ENCODE peak calls at places on chromosome 15, in four cellular contexts. H is cardiac fibroblast, W is brain microvascular endothelial cell, L is GM12865. T is an unnamed sample.

GRCh38 chr15:63434567-63435219 is 53.0 kb upstream of the CA12 start:
- DNase-seq in H (no peak), W (no peak), L (no peak), T (no peak)

GRCh38 chr15:77180757-77181156 is 109.8 kb upstream of the TSPAN3 start:
- DNase-seq in H (peak; percentile 73), W (no peak), L (no peak), T (peak; percentile 20)

GRCh38 chr15:68637755-68638405 is 59.1 kb downstream of the CORO2B start:
- DNase-seq in H (peak; percentile 90), W (no peak), L (no peak), T (no peak)

GRCh38 chr15:29978411-29979382 is 104.1 kb upstream of the GOLGA8J start:
- DNase-seq in H (peak; percentile 28), W (no peak), L (no peak), T (no peak)

GRCh38 chr15:50653156-50653743 is 33.3 kb downstream of the TRPM7 start:
- DNase-seq in H (no peak), W (no peak), L (no peak), T (no peak)

GRCh38 chr15:67281714-67282113 is 27.1 kb downstream of the IQCH start:
- DNase-seq in H (no peak), W (no peak), L (no peak), T (no peak)

GRCh38 chr15:70049115-70049514 is 48.6 kb downstream of the TLE3 start:
- DNase-seq in H (no peak), W (no peak), L (no peak), T (no peak)

GRCh38 chr15:41906608-41907007 is 12.8 kb upstream of the SPTBN5 start:
- DNase-seq in H (no peak), W (no peak), L (no peak), T (no peak)

GRCh38 chr15:96285715-96286367 is 44.7 kb upstream of the NR2F2 start:
- DNase-seq in H (no peak), W (no peak), L (no peak), T (no peak)

GRCh38 chr15:73897441-73898261 is 24.3 kb downstream of the TBC1D21 start:
- DNase-seq in H (peak; percentile 79), W (peak; percentile 84), L (peak; percentile 67), T (peak; percentile 72)

GRCh38 chr15:35306361-35306981 is 221.4 kb upstream of the NANOGP8 start:
- DNase-seq in H (peak; percentile 57), W (peak; percentile 47), L (peak; percentile 12), T (no peak)

GRCh38 chr15:81268881-81269601 is 54.9 kb downstream of the STARD5 start:
- DNase-seq in H (no peak), W (no peak), L (no peak), T (no peak)

GRCh38 chr15:66287461-66288055 is 5.8 kb upstream of the DIS3L start:
- DNase-seq in H (peak; percentile 48), W (no peak), L (peak; percentile 31), T (no peak)

GRCh38 chr15:81497226-81497625 is 123.2 kb upstream of the TMC3 start:
- DNase-seq in H (no peak), W (no peak), L (no peak), T (no peak)

GRCh38 chr15:83155937-83156336 is 48.5 kb downstream of the TM6SF1 start:
- DNase-seq in H (no peak), W (no peak), L (no peak), T (no peak)

GRCh38 chr15:99450896-99451358 is 114.9 kb upstream of the MEF2A start:
- DNase-seq in H (peak; percentile 88), W (peak; percentile 37), L (peak; percentile 61), T (no peak)

GRCh38 chr15:41773729-41774061 is 589 bp upstream of the MAPKBP1 start:
- DNase-seq in H (no peak), W (no peak), L (peak; percentile 8), T (no peak)

GRCh38 chr15:29208352-29208751 is 61.3 kb downstream of the NSMCE3 start:
- DNase-seq in H (no peak), W (peak; percentile 10), L (peak; percentile 35), T (no peak)

GRCh38 chr15:31228980-31229826 is 97.4 kb upstream of the KLF13 start:
- DNase-seq in H (no peak), W (no peak), L (peak; percentile 95), T (no peak)

GRCh38 chr15:71564217-71564616 is 246.1 kb upstream of the NR2E3 start:
- DNase-seq in H (no peak), W (no peak), L (no peak), T (no peak)

GRCh38 chr15:45414215-45414885 is 36.0 kb upstream of the GATM start:
- DNase-seq in H (no peak), W (no peak), L (no peak), T (no peak)

GRCh38 chr15:76994001-76994400 is 925 bp upstream of the PSTPIP1 start:
- DNase-seq in H (no peak), W (no peak), L (no peak), T (no peak)

GRCh38 chr15:42581272-42581730 is 5.9 kb downstream of the STARD9 start:
- DNase-seq in H (peak; percentile 75), W (peak; percentile 63), L (peak; percentile 84), T (no peak)

GRCh38 chr15:77688270-77689058 is 55.8 kb upstream of the LINGO1 start:
- DNase-seq in H (no peak), W (no peak), L (no peak), T (no peak)

GRCh38 chr15:82664021-82664420 is 16.9 kb upstream of the CPEB1 start:
- DNase-seq in H (no peak), W (no peak), L (no peak), T (no peak)

GRCh38 chr15:89361451-89362202 is 27.0 kb upstream of the POLG start:
- DNase-seq in H (peak; percentile 70), W (peak; percentile 33), L (peak; percentile 43), T (peak; percentile 5)

GRCh38 chr15:72271895-72272212 is 500 bp downstream of the PARP6 start:
- DNase-seq in H (peak; percentile 23), W (peak; percentile 2), L (peak; percentile 19), T (no peak)

GRCh38 chr15:76467136-76467535 is 130.6 kb downstream of the ISL2 start:
- DNase-seq in H (no peak), W (no peak), L (no peak), T (no peak)

GRCh38 chr15:64122936-64123351 is 27.2 kb downstream of the SNX1 start:
- DNase-seq in H (no peak), W (no peak), L (no peak), T (no peak)

GRCh38 chr15:29952245-29952644 is 130.0 kb upstream of the TJP1 start:
- DNase-seq in H (no peak), W (no peak), L (no peak), T (no peak)

GRCh38 chr15:51600114-51600513 is 22.5 kb downstream of the DMXL2 start:
- DNase-seq in H (no peak), W (peak; percentile 20), L (peak; percentile 44), T (no peak)

GRCh38 chr15:82058517-82059204 is 12.8 kb upstream of the MEX3B start:
- DNase-seq in H (no peak), W (no peak), L (no peak), T (no peak)

GRCh38 chr15:35130245-35130644 is 45.1 kb upstream of the NANOGP8 start:
- DNase-seq in H (peak; percentile 55), W (no peak), L (no peak), T (no peak)

GRCh38 chr15:96783746-96784145 is 453.2 kb downstream of the NR2F2 start:
- DNase-seq in H (no peak), W (no peak), L (no peak), T (no peak)

GRCh38 chr15:92898988-92899909 is 875 bp upstream of the CHD2 start:
- DNase-seq in H (no peak), W (no peak), L (no peak), T (no peak)
- TF ChIP-seq CTCF in H (peak; percentile 25), W (peak; percentile 31), L (peak; percentile 23), T (peak; percentile 26)

DNA sequence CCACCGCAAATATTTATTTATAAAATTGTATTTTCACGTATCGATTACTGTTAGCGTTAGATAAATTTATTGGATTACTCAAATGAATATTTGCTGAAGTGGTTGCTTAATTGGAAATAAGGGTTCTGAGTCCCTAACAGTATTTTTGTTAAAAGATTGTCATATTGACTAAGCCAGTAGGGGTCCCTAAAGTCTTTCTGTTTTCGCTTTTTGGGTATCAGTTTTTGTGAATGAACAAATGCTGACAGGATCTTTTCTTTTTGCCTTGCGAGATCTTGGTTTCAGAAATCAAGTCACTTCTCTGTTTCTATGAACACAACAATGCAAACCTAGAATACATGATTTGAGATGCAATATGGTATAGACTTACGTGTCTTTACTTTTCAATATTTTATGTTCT is 7.1 kb downstream of the RAD51 start:
- DNase-seq in H (peak; percentile 43), W (no peak), L (peak; percentile 21), T (no peak)
- TF ChIP-seq CTCF in H (peak; percentile 14), W (peak; percentile 12), L (no peak), T (no peak)

DNA sequence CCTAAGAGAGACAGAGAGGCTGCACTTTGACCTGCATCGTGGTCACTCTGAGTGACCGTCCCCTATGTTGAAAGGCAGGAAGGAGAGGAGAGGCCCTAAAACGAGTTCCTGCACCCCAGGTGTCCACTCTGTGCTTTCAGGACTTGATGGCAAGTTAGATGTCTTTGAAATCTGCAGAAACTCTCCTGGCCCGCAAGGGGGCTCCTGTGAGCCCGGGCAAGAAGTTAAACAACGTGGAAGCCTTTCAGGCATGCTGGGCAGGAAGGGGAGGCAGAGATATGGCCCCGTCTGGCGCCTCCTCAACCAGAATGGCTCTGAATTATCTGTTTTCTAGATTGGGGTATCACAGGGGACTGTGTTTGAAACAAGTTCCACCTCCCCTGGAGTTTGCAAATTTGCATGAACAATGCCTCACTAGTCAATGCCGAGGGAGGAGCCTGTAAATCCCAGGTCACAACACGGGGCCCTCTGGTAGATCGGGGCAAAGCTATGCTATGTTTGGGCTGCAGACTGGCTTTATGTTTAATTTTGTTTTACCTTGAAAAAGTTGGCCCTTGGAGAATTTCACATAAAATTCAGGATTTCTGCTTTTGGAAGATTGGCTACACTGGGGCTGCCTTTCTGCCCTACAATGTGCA is 9.8 kb downstream of the CTXND1 start:
- DNase-seq in H (peak; percentile 58), W (no peak), L (peak; percentile 71), T (no peak)
- TF ChIP-seq CTCF in H (peak; percentile 83), W (peak; percentile 78), L (peak; percentile 83), T (peak; percentile 75)

GRCh38 chr15:100670505-100671021 is 68.2 kb downstream of the ASB7 start:
- DNase-seq in H (no peak), W (no peak), L (no peak), T (no peak)

GRCh38 chr15:100672959-100673358 is 70.6 kb downstream of the ASB7 start:
- DNase-seq in H (no peak), W (no peak), L (no peak), T (no peak)

GRCh38 chr15:100669260-100669659 is 66.9 kb downstream of the ASB7 start:
- DNase-seq in H (no peak), W (no peak), L (no peak), T (no peak)

GRCh38 chr15:100671124-100671680 is 68.8 kb downstream of the ASB7 start:
- DNase-seq in H (no peak), W (no peak), L (no peak), T (no peak)

DNA sequence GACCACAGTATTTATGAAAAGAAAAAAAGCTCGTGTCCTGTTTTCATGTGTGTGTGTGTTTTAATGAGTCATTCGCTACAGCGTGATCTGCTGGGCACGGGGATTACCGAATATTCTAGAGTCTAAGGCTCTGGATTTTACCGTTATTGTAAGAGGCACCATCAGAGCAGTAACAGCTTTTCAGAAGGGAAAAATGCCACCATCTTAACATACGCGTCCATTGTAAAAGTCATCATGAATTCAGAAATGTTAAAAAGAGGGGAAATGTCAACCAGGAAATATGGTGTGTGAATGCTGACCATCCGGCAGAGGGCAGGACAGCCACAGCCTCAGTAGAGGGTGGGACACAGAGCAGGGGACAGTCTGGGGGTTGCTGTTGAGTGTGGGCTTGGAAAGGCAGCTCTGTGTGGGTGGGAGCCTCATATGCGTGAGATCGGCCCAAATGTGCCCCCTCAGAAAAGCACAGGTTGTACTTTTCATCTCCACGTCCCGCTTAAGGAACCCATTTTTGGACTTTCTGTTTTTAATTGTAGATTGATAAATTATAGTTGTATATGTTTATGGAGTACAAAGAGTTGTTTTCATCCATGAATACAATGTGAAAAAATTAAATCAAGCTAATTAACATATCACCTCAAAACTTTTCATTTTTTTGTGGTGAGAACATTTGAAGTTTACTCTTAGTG is 69.6 kb downstream of the ASB7 start:
- DNase-seq in H (peak; percentile 62), W (peak; percentile 33), L (no peak), T (no peak)
- TF ChIP-seq CTCF in H (peak; percentile 69), W (peak; percentile 87), L (no peak), T (peak; percentile 88)